ENCODE peak calls at places on chromosomes 12 and 14, in four cellular contexts. E is HepG2, Q is K562, S is GM12878. H is an unnamed sample.

GRCh38 chr14:23344481-23344880 is 8.2 kb downstream of the SLC22A17 start:
- DNase-seq in E (no peak), Q (no peak), S (no peak), H (no peak)

GRCh38 chr14:57371013-57371412 is 19.4 kb upstream of the NAA30 start:
- DNase-seq in E (no peak), Q (no peak), S (no peak), H (no peak)

GRCh38 chr12:87827638-87828264 is 201.4 kb downstream of the C12orf50 start:
- DNase-seq in E (no peak), Q (no peak), S (no peak), H (no peak)

GRCh38 chr12:90816353-90817089 is 138.5 kb downstream of the CCER1 start:
- DNase-seq in E (no peak), Q (no peak), S (no peak), H (no peak)

GRCh38 chr14:73240816-73241480 is 3.6 kb downstream of the PAPLN start:
- DNase-seq in E (no peak), Q (no peak), S (no peak), H (no peak)

GRCh38 chr14:90137807-90138206 is 76.0 kb downstream of the KCNK13 start:
- DNase-seq in E (no peak), Q (no peak), S (no peak), H (no peak)

GRCh38 chr12:3647504-3647903 is 105.4 kb downstream of the CRACR2A start:
- DNase-seq in E (no peak), Q (no peak), S (no peak), H (no peak)

GRCh38 chr14:53969326-53969725 is 12.7 kb upstream of the BMP4 start:
- DNase-seq in E (no peak), Q (no peak), S (no peak), H (no peak)

GRCh38 chr12:76024942-76025600 is 6.5 kb downstream of the PHLDA1 start:
- DNase-seq in E (no peak), Q (no peak), S (no peak), H (no peak)

GRCh38 chr14:102279282-102279681 is 25.7 kb downstream of the MOK start:
- DNase-seq in E (no peak), Q (no peak), S (no peak), H (no peak)

GRCh38 chr12:57111046-57111698 is at the start of gene STAT6:
- DNase-seq in E (peak; percentile 71), Q (peak; percentile 86), S (no peak), H (peak; percentile 48)
- TF ChIP-seq ETV6 in E (no peak), Q (no peak), S (no peak), H (no peak)

GRCh38 chr12:56989866-56990610 is 16.3 kb downstream of the ZBTB39 start:
- DNase-seq in E (no peak), Q (no peak), S (no peak), H (no peak)

GRCh38 chr12:56988207-56988739 is 18.1 kb downstream of the ZBTB39 start:
- DNase-seq in E (no peak), Q (peak; percentile 97), S (no peak), H (no peak)

GRCh38 chr12:56987551-56988053 is 18.7 kb downstream of the ZBTB39 start:
- DNase-seq in E (peak; percentile 46), Q (peak; percentile 91), S (no peak), H (peak; percentile 90)

GRCh38 chr12:56983386-56983785 is 23.0 kb downstream of the ZBTB39 start:
- DNase-seq in E (no peak), Q (no peak), S (no peak), H (no peak)

GRCh38 chr12:56987011-56987410 is 19.3 kb downstream of the ZBTB39 start:
- DNase-seq in E (no peak), Q (no peak), S (no peak), H (no peak)
- TF ChIP-seq CBFB in E (no peak), Q (no peak), S (no peak), H (no peak)

DNA sequence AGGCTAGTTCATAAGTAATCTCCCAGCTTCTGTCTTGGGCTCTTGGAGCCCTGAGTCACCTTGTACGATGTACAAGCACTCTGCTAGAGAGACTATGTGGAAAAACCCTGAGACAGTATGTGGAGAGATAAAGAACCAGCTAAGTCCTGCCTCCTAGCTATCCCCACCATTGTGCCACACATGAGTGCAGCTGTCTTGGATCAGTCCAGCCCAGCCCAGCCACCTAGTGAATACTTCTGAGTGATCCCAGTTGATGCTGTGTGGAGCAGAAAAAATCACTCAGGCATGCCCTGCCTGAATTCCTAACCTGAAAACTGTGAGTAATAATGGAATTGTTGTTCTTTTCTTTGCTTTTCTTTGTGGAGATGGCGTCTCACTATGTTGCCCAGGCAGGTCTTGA is 5.1 kb upstream of the SERPINA6 start:
- DNase-seq in E (no peak), Q (no peak), S (no peak), H (no peak)
- TF ChIP-seq ETV6 in E (no peak), Q (no peak), S (no peak), H (no peak)

DNA sequence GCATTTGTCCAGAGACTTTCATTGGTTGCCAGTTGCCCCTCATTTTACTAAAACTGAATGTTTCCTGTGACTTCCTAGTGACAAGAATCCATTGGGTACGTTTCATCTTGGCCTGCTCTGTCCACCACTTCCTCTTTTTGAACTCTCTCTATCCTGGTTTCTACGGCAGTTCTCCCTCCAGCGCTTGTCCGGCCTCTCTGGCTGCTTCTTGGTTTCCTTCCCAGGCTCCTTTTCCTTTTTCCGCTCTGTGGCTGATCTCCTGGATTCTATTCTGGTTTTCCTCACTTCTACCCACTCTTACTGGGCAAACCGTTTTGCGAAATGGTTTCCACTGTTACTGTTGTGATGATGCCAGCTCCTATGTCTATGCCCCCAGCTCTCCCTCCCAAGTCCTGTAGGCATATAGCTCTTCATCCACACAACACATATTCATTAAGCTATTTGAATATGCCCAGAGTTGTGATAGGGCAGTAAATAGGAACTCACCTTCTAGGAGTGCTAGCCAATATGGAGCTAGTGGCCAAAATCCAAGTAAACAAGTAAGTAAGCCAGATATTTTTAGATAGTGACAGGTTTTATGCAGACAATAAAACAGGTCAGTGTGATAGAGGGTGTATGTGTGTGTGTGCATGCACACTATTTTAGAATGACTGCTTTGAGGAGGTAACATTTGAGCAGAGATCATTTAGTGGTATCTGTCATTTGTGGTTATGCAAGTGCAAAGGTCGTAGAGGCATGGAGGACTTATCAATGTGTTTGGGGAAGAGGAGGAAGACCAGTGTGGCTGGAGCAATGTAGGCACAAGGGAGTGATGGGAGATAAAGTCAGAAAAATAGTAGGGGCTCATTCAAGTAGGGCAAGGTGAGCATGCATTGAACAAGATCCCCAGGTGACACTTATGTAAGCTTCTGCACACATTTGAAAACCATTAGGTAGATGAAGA is 27.9 kb upstream of the CTDSP2 start:
- DNase-seq in E (no peak), Q (no peak), S (no peak), H (no peak)
- TF ChIP-seq CBFB in E (no peak), Q (no peak), S (no peak), H (no peak)

DNA sequence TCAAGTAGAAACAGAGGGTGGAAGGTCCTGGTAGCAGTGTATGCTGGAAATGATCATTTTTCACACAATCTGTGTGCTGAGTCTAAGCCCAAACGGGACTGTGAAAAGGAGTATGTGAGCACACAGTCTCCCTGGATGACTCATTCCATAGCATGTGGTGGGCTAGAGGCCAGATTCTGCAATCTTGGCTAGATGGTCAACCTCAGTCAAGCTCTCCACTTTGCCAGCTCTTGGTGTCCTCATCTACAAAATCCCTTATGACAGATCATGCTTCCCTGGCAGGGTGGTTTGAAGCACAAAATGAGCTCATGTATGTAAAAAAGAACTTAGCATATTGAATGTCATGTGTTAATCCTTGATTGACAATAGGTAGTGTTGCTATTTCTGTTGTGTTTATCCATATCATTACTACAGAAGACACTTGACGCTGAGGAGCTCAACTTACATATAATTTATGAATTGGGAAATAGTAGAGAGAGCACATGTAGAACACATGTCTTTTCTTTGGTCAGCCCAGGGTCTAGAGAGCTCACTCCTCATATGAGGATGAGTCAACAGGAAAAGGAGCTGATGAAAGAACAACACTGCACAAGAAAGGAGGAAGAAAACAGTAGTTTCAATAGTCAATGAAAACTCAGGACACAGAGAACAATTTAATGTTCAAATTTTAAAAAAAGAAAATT is 517.5 kb downstream of the BCL11B start:
- DNase-seq in E (no peak), Q (no peak), S (no peak), H (no peak)
- TF ChIP-seq ETV6 in E (no peak), Q (no peak), S (no peak), H (no peak)

GRCh38 chr12:59040651-59041050 is 120.3 kb upstream of the LRIG3 start:
- DNase-seq in E (no peak), Q (no peak), S (no peak), H (no peak)
- TF ChIP-seq CBFB in E (no peak), Q (no peak), S (no peak), H (no peak)

GRCh38 chr12:65593206-65593833 is 231.0 kb upstream of the HMGA2 start:
- DNase-seq in E (no peak), Q (no peak), S (no peak), H (no peak)
- TF ChIP-seq ETV6 in E (no peak), Q (no peak), S (no peak), H (no peak)

GRCh38 chr12:104974626-104975290 is 11.4 kb upstream of the NOPCHAP1 start:
- DNase-seq in E (no peak), Q (no peak), S (peak; percentile 97), H (no peak)
- TF ChIP-seq CBFB in E (no peak), Q (no peak), S (peak; percentile 33), H (no peak)

GRCh38 chr14:58768977-58769376 is 131.2 kb downstream of the DACT1 start:
- DNase-seq in E (no peak), Q (no peak), S (no peak), H (no peak)

GRCh38 chr14:58771016-58771415 is 133.3 kb downstream of the DACT1 start:
- DNase-seq in E (no peak), Q (no peak), S (no peak), H (no peak)

GRCh38 chr14:58770501-58770982 is 132.8 kb downstream of the DACT1 start:
- DNase-seq in E (no peak), Q (no peak), S (no peak), H (no peak)

GRCh38 chr14:58772061-58772604 is 134.4 kb downstream of the DACT1 start:
- DNase-seq in E (no peak), Q (no peak), S (no peak), H (no peak)

DNA sequence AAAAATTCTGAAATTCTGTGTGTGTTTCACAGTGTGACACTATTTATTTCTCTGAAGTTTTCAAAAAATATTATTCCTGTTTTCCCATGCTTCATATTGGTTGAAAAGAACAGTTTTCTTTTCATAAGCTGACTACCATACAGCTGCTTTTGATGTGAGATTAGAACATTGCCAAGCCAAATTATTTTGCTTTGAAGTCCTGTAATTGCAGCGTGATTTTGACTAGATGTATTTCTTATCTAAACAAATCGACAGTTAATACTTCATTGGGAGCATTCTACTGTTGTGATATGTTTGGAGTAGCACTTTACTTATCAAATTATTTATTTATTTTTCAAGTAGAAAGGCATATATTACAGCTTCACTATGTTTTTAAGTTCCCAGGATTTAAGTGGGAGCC is 132.0 kb downstream of the DACT1 start:
- DNase-seq in E (no peak), Q (no peak), S (no peak), H (no peak)
- TF ChIP-seq ETV6 in E (no peak), Q (no peak), S (no peak), H (no peak)

H was measured in WTC11.